ENCODE peak calls at places on chromosomes 12 and 14, in six cellular contexts. U is PC-9, C is bronchial epithelial cell, Y is lower lobe of right lung, G is tibial artery, J is GM10248. B is an unnamed sample.

GRCh38 chr12:112362309-112362708 is 19.9 kb downstream of the HECTD4 start:
- DNase-seq in U (no peak), C (no peak), Y (no peak), G (no peak), J (no peak), B (no peak)

GRCh38 chr12:126895946-126896520 is 1370.9 kb upstream of the TMEM132C start:
- DNase-seq in U (no peak), C (peak), Y (no peak), G (no peak), J (no peak), B (peak)

GRCh38 chr12:132065609-132066344 is 78.3 kb downstream of the DDX51 start:
- DNase-seq in U (no peak), C (no peak), Y (no peak), G (no peak), J (no peak), B (no peak)

GRCh38 chr14:60575008-60575407 is 66.1 kb downstream of the SIX6 start:
- DNase-seq in U (no peak), C (no peak), Y (no peak), G (no peak), J (no peak), B (peak)

GRCh38 chr12:84756961-84757360 is 155.6 kb downstream of the SLC6A15 start:
- DNase-seq in U (no peak), C (no peak), Y (no peak), G (no peak), J (no peak), B (no peak)

GRCh38 chr14:67497216-67497615 is 8.7 kb upstream of the TMEM229B start:
- DNase-seq in U (no peak), C (no peak), Y (no peak), G (no peak), J (no peak), B (no peak)

GRCh38 chr12:123748171-123748570 is 13.9 kb upstream of the DNAH10 start:
- DNase-seq in U (no peak), C (no peak), Y (no peak), G (no peak), J (no peak), B (no peak)

GRCh38 chr12:7188557-7189397 is 709 bp upstream of the PEX5 start:
- DNase-seq in U (peak), C (peak), Y (peak), G (peak), J (peak), B (peak)

GRCh38 chr14:105439710-105440553 is 20.3 kb downstream of the MTA1 start:
- DNase-seq in U (no peak), C (no peak), Y (peak), G (no peak), J (no peak), B (peak)

GRCh38 chr12:29145372-29146170 is 3.5 kb upstream of the FAR2 start:
- DNase-seq in U (no peak), C (no peak), Y (no peak), G (no peak), J (no peak), B (no peak)

GRCh38 chr12:10212623-10213131 is at the start of gene GABARAPL1:
- DNase-seq in U (peak), C (peak), Y (peak), G (peak), J (peak), B (peak)

GRCh38 chr12:117155278-117156060 is 34.8 kb downstream of the FBXO21 start:
- DNase-seq in U (peak), C (peak), Y (peak), G (no peak), J (peak), B (peak)

GRCh38 chr12:64010069-64010686 is 165.7 kb downstream of the SRGAP1 start:
- DNase-seq in U (no peak), C (peak), Y (no peak), G (no peak), J (peak), B (no peak)

GRCh38 chr12:124159655-124160054 is 135.2 kb upstream of the RFLNA start:
- DNase-seq in U (no peak), C (no peak), Y (no peak), G (no peak), J (no peak), B (no peak)

GRCh38 chr12:54521291-54522062 is 23.9 kb downstream of the NCKAP1L start:
- DNase-seq in U (no peak), C (no peak), Y (no peak), G (no peak), J (no peak), B (no peak)

GRCh38 chr14:68834816-68835215 is 41.9 kb upstream of the ZFP36L1 start:
- DNase-seq in U (no peak), C (no peak), Y (no peak), G (no peak), J (no peak), B (no peak)

DNA sequence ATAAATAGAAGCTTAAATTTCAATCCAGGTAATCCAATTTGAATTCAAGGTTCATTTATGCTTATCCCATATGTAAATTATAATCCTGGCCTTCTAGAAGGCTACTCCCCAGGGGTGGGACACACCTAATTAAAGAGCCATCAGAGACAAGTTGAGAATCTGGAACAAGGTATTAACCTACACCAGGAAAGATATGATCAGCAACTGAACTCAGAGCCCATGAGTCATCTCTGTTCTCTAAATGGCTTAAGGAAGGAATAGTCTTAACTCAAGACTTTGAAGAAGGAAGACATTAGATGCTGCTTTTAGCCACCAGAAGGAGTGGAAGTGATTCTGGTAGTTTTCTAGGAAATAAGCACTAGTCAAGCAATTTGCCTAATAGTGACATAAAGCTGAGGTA is 88.0 kb downstream of the KIF21A start:
- DNase-seq in U (no peak), C (peak), Y (no peak), G (no peak), J (no peak), B (no peak)
- TF ChIP-seq CTCF in U (no peak), C (no peak), Y (no peak), G (no peak), J (no peak), B (no peak)

DNA sequence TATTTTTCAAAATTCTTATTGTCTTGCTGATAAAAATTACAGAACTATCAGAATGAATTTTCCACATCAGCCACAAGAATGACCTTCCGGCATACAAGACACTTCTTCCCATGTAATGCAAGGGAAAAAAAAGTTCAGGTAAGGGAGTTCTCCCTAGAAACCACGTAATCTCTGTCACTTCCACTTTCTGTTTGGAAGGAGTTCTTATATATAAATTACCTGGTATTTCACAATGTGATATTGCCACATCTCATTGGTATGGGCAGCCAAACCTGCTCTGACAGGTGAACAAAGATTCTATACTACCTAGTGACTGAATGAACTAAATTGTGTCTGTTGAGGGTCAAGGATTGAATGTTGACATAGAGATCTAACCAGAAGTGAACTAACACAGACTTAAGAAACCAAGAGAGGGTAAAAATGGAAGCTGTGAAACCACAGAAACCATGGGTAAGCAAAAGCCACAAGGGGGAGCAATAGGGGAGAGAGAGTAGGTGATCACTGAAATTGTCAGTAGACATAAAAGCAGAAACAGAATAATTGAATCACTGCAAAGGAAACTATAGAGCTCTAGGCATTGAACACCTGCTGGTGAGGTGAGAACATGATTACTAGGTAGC is 161.3 kb downstream of the RPL10L start:
- DNase-seq in U (no peak), C (peak), Y (no peak), G (no peak), J (peak), B (peak)
- TF ChIP-seq CTCF in U (peak), C (peak), Y (peak), G (no peak), J (peak), B (peak)

GRCh38 chr14:28264306-28264705 is 502.3 kb upstream of the FOXG1 start:
- DNase-seq in U (no peak), C (no peak), Y (no peak), G (no peak), J (no peak), B (no peak)
- TF ChIP-seq CTCF in U (no peak), C (no peak), Y (no peak), G (no peak), J (no peak), B (no peak)

DNA sequence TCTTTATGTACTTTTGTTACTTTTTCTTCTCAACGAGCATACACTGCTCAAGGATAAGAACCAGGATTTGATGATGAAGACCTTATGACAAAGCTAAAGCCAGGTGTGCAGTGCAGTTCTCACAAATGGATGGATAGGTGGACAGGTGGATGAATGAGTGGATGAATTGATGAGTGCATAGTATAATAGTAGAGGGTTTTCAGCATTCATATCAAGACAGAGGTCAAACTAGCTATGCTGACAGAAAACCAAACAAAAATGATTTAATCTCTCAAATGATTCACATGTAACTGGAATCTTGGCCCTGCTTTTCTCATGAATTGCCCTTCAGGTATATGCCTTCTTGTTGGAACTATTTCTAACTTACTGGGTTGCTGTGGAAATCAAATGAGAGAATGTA is 240.9 kb downstream of the BCAT1 start:
- DNase-seq in U (no peak), C (no peak), Y (no peak), G (no peak), J (no peak), B (no peak)
- TF ChIP-seq CTCF in U (no peak), C (no peak), Y (no peak), G (no peak), J (no peak), B (no peak)

DNA sequence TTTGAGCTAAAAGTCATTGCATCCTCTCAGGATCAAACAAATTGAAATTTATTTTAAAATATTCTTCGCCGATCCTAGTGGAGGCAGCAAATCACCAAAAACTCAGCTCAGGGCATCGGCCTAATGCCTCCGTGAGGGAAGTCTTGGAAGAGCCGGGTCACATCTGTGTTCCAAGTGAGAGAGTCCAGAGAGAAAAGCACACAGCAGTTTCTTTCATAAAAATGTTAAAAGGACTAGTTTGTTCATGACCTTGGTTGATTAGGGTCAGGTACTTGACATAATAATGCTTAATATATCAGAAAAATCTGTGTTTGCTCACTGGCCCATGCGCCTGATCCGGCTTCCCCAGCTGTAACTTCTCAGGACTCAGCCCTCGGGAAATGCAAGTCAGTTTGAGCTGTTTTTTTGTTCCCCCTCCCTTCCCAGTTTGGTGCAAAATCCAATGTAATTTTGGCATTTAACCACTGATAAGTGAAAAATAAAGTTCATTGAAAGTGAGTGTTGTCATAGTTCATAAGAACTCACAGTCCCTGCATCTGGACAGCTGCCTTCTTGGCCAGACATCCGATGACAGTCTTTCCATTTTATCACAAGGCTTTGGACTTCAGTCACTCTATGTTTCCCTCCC is 161.7 kb downstream of the CAND1 start:
- DNase-seq in U (no peak), C (no peak), Y (no peak), G (peak), J (no peak), B (no peak)
- TF ChIP-seq CTCF in U (no peak), C (no peak), Y (peak), G (peak), J (no peak), B (no peak)

GRCh38 chr14:20345366-20345765 is 1.9 kb downstream of the PARP2 start:
- DNase-seq in U (no peak), C (no peak), Y (no peak), G (no peak), J (no peak), B (no peak)

GRCh38 chr14:20347747-20348146 is 4.3 kb downstream of the PARP2 start:
- DNase-seq in U (no peak), C (no peak), Y (no peak), G (no peak), J (no peak), B (no peak)

GRCh38 chr14:20350860-20351259 is 7.4 kb downstream of the PARP2 start:
- DNase-seq in U (no peak), C (no peak), Y (no peak), G (no peak), J (no peak), B (no peak)

GRCh38 chr14:20346713-20347112 is 3.3 kb downstream of the PARP2 start:
- DNase-seq in U (no peak), C (no peak), Y (no peak), G (no peak), J (no peak), B (no peak)

GRCh38 chr14:20350280-20350679 is 6.8 kb downstream of the PARP2 start:
- DNase-seq in U (no peak), C (no peak), Y (no peak), G (no peak), J (no peak), B (peak)
- TF ChIP-seq CTCF in U (no peak), C (no peak), Y (no peak), G (no peak), J (no peak), B (no peak)

GRCh38 chr12:62128186-62128965 is 131.8 kb upstream of the USP15 start:
- DNase-seq in U (no peak), C (peak), Y (no peak), G (no peak), J (no peak), B (no peak)

GRCh38 chr12:62127516-62127915 is 132.7 kb upstream of the USP15 start:
- DNase-seq in U (no peak), C (peak), Y (no peak), G (no peak), J (no peak), B (no peak)

DNA sequence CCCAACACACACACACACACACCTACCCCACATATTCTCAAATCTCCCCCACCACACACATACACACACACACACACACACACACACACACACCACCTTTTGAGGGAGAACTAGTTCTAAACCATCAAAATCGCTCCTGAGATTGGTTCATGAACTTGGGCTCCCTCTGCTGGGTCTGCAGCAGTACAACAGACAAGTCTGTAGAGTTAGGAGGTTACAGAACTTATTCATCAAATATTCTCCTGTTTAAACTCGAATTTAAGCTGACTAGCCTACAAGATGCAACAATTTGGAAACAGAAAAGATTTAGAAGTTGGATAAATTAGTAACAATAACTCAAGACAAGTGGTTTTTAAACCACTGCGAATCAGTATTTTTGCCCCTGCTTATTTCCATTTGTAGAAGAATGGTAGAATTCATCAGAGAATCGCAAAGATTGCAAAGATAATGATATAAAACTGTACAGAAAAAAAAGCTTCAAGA is 136.4 kb upstream of the USP15 start:
- DNase-seq in U (peak), C (peak), Y (no peak), G (peak), J (peak), B (peak)
- TF ChIP-seq CTCF in U (peak), C (peak), Y (peak), G (peak), J (peak), B (peak)

GRCh38 chr12:43345023-43345422 is 207.0 kb downstream of the ADAMTS20 start:
- DNase-seq in U (no peak), C (no peak), Y (no peak), G (no peak), J (no peak), B (no peak)

GRCh38 chr12:43349863-43350262 is 202.1 kb downstream of the ADAMTS20 start:
- DNase-seq in U (no peak), C (peak), Y (no peak), G (no peak), J (no peak), B (peak)

GRCh38 chr12:43352001-43352400 is 200.0 kb downstream of the ADAMTS20 start:
- DNase-seq in U (no peak), C (no peak), Y (no peak), G (no peak), J (no peak), B (no peak)

GRCh38 chr12:43347026-43347425 is 205.0 kb downstream of the ADAMTS20 start:
- DNase-seq in U (no peak), C (no peak), Y (no peak), G (no peak), J (no peak), B (no peak)

GRCh38 chr12:43348221-43348620 is 203.8 kb downstream of the ADAMTS20 start:
- DNase-seq in U (no peak), C (no peak), Y (no peak), G (no peak), J (no peak), B (no peak)
- TF ChIP-seq CTCF in U (no peak), C (no peak), Y (no peak), G (no peak), J (no peak), B (no peak)

GRCh38 chr14:95885866-95886265 is 9.2 kb downstream of the TUNAR start:
- DNase-seq in U (no peak), C (no peak), Y (no peak), G (no peak), J (no peak), B (peak)

GRCh38 chr14:95884377-95884776 is 7.7 kb downstream of the TUNAR start:
- DNase-seq in U (no peak), C (no peak), Y (no peak), G (no peak), J (no peak), B (no peak)

GRCh38 chr14:95887351-95887750 is 10.7 kb downstream of the TUNAR start:
- DNase-seq in U (no peak), C (no peak), Y (no peak), G (no peak), J (no peak), B (no peak)

GRCh38 chr14:95885278-95885677 is 8.6 kb downstream of the TUNAR start:
- DNase-seq in U (no peak), C (no peak), Y (no peak), G (no peak), J (no peak), B (no peak)

DNA sequence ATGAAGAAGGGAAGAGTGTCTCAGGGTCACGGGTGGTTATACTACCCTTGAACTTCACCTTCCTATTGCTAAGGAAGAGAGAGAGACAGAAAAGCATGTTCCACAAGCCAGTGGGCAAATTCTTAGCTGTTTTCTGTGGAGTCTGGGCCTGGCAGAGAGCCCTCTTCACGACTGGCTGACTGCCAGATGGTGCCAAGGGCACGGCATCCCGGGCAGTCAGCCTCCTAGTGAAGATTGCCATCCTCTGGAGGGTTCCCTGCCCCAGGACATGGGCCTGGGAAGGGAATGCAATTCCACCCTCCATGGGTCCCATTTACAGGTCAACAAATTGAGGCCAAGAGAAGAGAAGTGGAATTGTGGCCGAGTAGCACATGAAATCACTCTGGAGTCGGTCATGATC is 9.7 kb downstream of the TUNAR start:
- DNase-seq in U (no peak), C (no peak), Y (no peak), G (no peak), J (no peak), B (no peak)
- TF ChIP-seq CTCF in U (no peak), C (no peak), Y (no peak), G (no peak), J (no peak), B (no peak)

B was measured in MCF 10A.